ENCODE peak calls at places on chromosomes 11 and 22, in five cellular contexts. O, F, Z, K and P are unnamed samples.

GRCh38 chr11:36409152-36409713 is 100.8 kb downstream of the TRAF6 start:
- DNase-seq in O (peak), F (no peak), Z (no peak), K (no peak), P (no peak)

GRCh38 chr11:116606060-116606459 is 166.7 kb downstream of the BUD13 start:
- DNase-seq in O (no peak), F (peak), Z (no peak), K (no peak), P (no peak)

GRCh38 chr11:1340111-1340510 is 30.7 kb upstream of the TOLLIP start:
- DNase-seq in O (no peak), F (no peak), Z (no peak), K (no peak), P (no peak)

GRCh38 chr22:39432361-39432811 is 24.4 kb upstream of the MGAT3 start:
- DNase-seq in O (no peak), F (no peak), Z (no peak), K (no peak), P (no peak)

GRCh38 chr11:93623179-93623578 is 38.3 kb upstream of the CEP295 start:
- DNase-seq in O (no peak), F (no peak), Z (peak), K (peak), P (no peak)

GRCh38 chr22:26610072-26610958 is 7.5 kb downstream of the CRYBB1 start:
- DNase-seq in O (no peak), F (no peak), Z (peak), K (no peak), P (peak)

GRCh38 chr11:2517016-2517385 is 72.2 kb downstream of the KCNQ1 start:
- DNase-seq in O (no peak), F (peak), Z (no peak), K (no peak), P (no peak)

GRCh38 chr11:114326776-114327175 is 30.6 kb downstream of the NNMT start:
- DNase-seq in O (no peak), F (no peak), Z (no peak), K (no peak), P (no peak)

GRCh38 chr11:61626580-61627380 is 45.9 kb upstream of the SYT7 start:
- DNase-seq in O (no peak), F (no peak), Z (no peak), K (no peak), P (no peak)

GRCh38 chr22:36899498-36899897 is 13.9 kb upstream of the CSF2RB start:
- DNase-seq in O (no peak), F (no peak), Z (no peak), K (no peak), P (no peak)

GRCh38 chr11:34940026-34940677 is 23.7 kb downstream of the PDHX start:
- DNase-seq in O (peak), F (no peak), Z (no peak), K (no peak), P (no peak)

GRCh38 chr22:23796461-23796860 is 9.7 kb downstream of the SMARCB1 start:
- DNase-seq in O (no peak), F (peak), Z (no peak), K (no peak), P (no peak)

GRCh38 chr11:125476721-125477120 is 19.3 kb downstream of the FEZ1 start:
- DNase-seq in O (no peak), F (no peak), Z (no peak), K (no peak), P (no peak)

GRCh38 chr22:49666146-49666809 is 161.4 kb downstream of the BRD1 start:
- DNase-seq in O (no peak), F (no peak), Z (no peak), K (no peak), P (no peak)

GRCh38 chr22:40383905-40384304 is 13.5 kb downstream of the SGSM3 start:
- DNase-seq in O (peak), F (no peak), Z (no peak), K (no peak), P (no peak)

GRCh38 chr22:20551805-20552449 is 44.5 kb downstream of the MED15 start:
- DNase-seq in O (no peak), F (no peak), Z (no peak), K (no peak), P (no peak)

GRCh38 chr22:48886604-48887393 is 940.9 kb downstream of the BRD1 start:
- DNase-seq in O (no peak), F (no peak), Z (no peak), K (no peak), P (no peak)

GRCh38 chr11:63915961-63916836 is 765 bp downstream of the RCOR2 start:
- DNase-seq in O (peak), F (peak), Z (no peak), K (no peak), P (no peak)

GRCh38 chr11:66131937-66132632 is 62.0 kb downstream of the PACS1 start:
- DNase-seq in O (no peak), F (no peak), Z (no peak), K (no peak), P (no peak)

GRCh38 chr11:120184946-120185677 is 25.7 kb upstream of the OAF start:
- DNase-seq in O (no peak), F (peak), Z (no peak), K (no peak), P (no peak)

GRCh38 chr22:36252754-36253522 is at the start of gene APOL1:
- DNase-seq in O (peak), F (no peak), Z (peak), K (no peak), P (no peak)

GRCh38 chr11:107665016-107665415 is 46.8 kb downstream of the SLN start:
- DNase-seq in O (no peak), F (no peak), Z (no peak), K (no peak), P (no peak)

GRCh38 chr22:49934144-49934890 is 15.9 kb downstream of the CRELD2 start:
- DNase-seq in O (peak), F (peak), Z (no peak), K (no peak), P (no peak)

DNA sequence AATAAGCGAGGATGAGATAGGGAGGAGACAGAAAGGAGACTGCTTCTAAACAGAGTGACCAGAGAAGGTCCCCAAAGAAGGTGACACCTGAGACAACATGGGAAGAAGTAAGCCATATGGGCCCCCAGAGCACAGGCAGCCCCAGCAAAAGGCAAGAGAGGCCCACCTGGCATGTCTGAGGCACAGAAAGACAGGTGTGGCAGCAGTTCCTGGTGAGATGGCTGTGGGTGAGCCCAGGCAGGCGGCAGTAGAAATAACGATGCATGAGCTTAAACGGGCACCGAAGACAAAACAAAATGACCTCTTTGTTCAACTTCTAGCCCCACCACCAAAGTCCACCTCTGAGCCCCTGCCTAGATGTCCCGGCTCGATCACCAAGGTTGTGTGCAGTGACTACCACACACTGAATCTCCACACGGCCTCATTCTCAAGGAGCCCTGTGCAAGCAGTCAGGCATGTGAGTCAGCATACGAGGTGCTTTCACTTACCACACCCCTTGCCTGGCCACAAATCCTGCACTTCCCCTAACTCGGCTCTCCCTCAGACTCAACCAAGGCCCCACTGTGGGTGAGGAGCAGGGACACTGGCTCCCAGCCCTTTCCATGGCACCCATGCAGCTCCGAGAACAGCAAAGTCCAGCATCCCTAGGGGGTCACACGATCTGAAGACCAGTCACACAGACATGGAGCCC is 77.6 kb downstream of the PACSIN2 start:
- DNase-seq in O (peak), F (no peak), Z (no peak), K (no peak), P (no peak)
- TF ChIP-seq TAF1 in O (no peak), F (no peak), Z (no peak), K (no peak), P (no peak)

GRCh38 chr22:17804331-17805080 is 30.2 kb upstream of the BID start:
- DNase-seq in O (no peak), F (no peak), Z (no peak), K (no peak), P (no peak)

GRCh38 chr22:17806437-17806836 is 32.2 kb upstream of the BID start:
- DNase-seq in O (no peak), F (no peak), Z (no peak), K (no peak), P (no peak)

GRCh38 chr22:17803871-17804270 is 29.6 kb upstream of the BID start:
- DNase-seq in O (no peak), F (no peak), Z (no peak), K (no peak), P (no peak)

GRCh38 chr22:17802822-17803221 is 28.6 kb upstream of the BID start:
- DNase-seq in O (peak), F (no peak), Z (no peak), K (no peak), P (no peak)

DNA sequence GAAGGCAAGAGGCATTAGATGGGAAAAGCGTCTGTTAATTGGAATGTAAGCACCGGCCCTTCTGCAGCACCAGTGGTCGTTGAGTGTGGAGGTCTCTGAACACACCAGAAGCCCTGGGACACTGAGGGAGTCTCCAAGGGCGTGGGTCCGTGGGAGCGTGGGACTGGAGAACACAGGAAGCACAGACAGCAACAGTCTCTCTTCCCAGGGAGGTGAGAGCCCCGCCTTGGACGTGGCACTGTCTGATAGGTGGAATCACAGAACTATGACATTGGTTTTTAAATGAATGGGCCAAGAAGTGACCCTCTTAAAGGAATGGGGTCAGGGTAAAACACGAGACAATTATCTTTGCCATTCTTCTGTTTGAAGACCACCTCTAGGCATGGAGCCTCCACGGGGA is 28.1 kb upstream of the BID start:
- DNase-seq in O (no peak), F (no peak), Z (no peak), K (no peak), P (no peak)
- TF ChIP-seq POLR2AphosphoS5 in O (no peak), F (no peak), Z (no peak), K (no peak), P (no peak)

DNA sequence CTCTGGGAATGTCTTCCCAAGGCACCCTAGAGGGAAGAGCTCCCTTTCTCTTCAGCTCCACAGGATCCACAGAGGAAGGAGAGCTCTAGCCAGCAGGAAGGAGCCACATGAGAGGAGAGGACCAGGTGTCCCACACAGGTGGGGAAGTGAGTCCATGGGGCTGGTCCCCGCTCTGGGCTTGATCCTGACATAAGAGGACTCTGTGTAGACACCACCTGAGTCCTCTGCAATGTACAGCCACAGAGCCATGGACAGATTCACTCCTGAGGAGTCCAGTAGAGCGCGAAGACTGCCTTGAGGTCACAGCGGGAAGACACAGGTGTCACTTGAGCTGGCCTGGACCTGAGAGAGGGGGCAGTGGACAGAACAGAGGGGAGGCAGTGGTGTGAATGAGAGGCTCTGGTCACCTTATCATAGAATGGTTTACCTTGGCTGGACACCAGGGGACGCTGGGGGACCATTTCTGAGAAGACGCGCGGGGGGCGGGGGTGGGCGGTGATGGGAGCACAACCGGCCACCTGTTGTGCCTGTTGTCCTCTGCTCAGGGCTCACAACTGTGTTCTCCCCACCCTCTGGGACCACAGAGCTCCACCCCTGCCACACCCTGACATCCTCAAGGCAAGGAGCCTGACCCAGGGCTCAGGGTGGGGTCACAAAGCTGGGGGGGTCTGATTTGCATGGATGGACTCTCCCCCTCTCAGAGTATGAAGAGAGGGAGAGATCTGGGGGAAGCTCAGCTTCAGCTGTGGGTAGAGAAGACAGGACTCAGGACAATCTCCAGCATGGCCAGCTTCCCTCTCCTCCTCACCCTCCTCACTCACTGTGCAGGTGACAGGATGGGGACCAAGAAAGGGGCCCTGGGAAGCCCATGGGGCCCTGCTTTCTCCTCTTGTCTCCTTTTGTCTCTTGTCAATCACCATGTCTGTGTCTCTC is 128.2 kb downstream of the ZNF280B start:
- DNase-seq in O (peak), F (peak), Z (no peak), K (no peak), P (peak)
- TF ChIP-seq TAF1 in O (no peak), F (no peak), Z (no peak), K (no peak), P (no peak)

GRCh38 chr22:31248138-31248745 is 36.1 kb downstream of the LIMK2 start:
- DNase-seq in O (peak), F (peak), Z (no peak), K (peak), P (no peak)
- TF ChIP-seq POLR2AphosphoS5 in O (no peak), F (peak), Z (no peak), K (no peak), P (no peak)

DNA sequence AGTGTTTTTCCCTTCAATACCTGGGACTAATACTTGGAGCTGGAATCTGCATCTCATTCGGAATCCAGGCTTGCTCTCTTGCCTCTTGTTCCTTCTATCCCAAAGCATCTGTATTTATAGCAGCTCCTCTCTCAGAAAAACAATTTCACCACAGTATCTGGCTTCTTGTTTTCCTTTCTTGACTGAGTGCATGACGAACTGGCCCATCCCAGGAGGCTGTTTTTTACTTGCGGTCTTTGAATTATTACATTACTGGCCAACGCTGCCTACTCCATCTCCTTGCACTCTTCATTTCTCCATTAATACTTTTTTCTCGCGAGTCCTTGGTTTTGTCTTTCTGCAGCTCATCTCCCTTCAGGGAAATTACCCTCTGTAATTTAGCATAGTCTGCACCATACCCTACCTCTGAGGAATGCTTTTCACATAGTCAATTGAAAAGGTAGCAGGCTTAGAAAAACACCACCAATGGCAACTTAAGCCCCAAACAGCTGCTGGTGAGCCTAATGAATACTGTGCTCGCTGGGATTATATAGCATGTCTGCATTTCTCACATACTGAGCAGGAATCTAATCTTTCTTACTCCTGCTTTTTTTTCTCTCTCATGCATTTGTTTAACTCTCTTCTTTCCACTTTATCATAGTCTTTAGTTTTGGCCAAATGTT is 277.3 kb upstream of the SESN3 start:
- DNase-seq in O (no peak), F (no peak), Z (no peak), K (no peak), P (no peak)
- TF ChIP-seq TAF1 in O (no peak), F (no peak), Z (no peak), K (no peak), P (no peak)

DNA sequence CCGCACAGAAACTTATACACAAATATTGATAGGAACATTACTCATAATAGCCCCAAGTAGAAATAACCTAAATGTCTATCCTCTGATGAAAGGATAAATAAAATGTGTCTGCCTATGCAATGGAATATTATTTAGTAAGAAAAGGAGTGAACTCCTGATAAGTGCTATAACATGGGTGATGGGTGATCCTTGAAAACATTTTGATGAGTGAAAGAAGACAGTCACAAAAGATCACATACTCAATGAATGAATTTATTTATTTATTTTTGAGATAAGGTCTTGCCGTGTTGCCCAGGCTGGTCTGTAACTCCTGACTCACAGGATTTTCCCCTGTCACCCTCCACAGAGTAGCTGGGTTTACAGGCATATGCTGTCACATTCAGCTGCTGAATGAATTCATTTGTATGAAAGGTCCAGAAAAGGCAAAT is 17.3 kb downstream of the RNF121 start:
- DNase-seq in O (no peak), F (no peak), Z (no peak), K (no peak), P (no peak)
- TF ChIP-seq POLR2AphosphoS5 in O (no peak), F (no peak), Z (no peak), K (no peak), P (no peak)